ENCODE peak calls at places on chromosomes 2 and 18, in five cellular contexts. One of them, this sample, is unnamed.

GRCh38 chr2:39375917-39376316 is 61.2 kb downstream of the MAP4K3 start:
- DNase-seq in stromal cell of bone marrow: no peak
- DNase-seq in NCI-H1417: no peak
- DNase-seq in activated gamma-delta T cell treated with Interleukin-2 at 50 U/mL for 16 hours: no peak
- DNase-seq in activated CD4-positive, CD25-positive, alpha-beta regulatory T cell treated with anti-CD3 and anti-CD28 coated beads, Interleukin-2, amount 50 U/mL, for 72 hours: no peak
- DNase-seq in this sample: no peak

GRCh38 chr2:88090446-88091283 is 23.0 kb downstream of the SMYD1 start:
- DNase-seq in NCI-H1417: no peak
- DNase-seq in activated gamma-delta T cell treated with Interleukin-2 at 50 U/mL for 16 hours: no peak
- DNase-seq in activated CD4-positive, CD25-positive, alpha-beta regulatory T cell treated with anti-CD3 and anti-CD28 coated beads, Interleukin-2, amount 50 U/mL, for 72 hours: no peak
- DNase-seq in stromal cell of bone marrow: no peak
- DNase-seq in this sample: no peak

GRCh38 chr2:201972621-201973255 is 60.9 kb upstream of the FZD7 start:
- DNase-seq in NCI-H1417: no peak
- DNase-seq in activated CD4-positive, CD25-positive, alpha-beta regulatory T cell treated with anti-CD3 and anti-CD28 coated beads, Interleukin-2, amount 50 U/mL, for 72 hours: no peak
- DNase-seq in stromal cell of bone marrow: no peak
- DNase-seq in activated gamma-delta T cell treated with Interleukin-2 at 50 U/mL for 16 hours: no peak
- DNase-seq in this sample: no peak

GRCh38 chr2:95275151-95275515 is 884 bp downstream of the PROM2 start:
- DNase-seq in stromal cell of bone marrow: no peak
- DNase-seq in NCI-H1417: no peak
- DNase-seq in activated CD4-positive, CD25-positive, alpha-beta regulatory T cell treated with anti-CD3 and anti-CD28 coated beads, Interleukin-2, amount 50 U/mL, for 72 hours: peak
- DNase-seq in activated gamma-delta T cell treated with Interleukin-2 at 50 U/mL for 16 hours: peak
- DNase-seq in this sample: peak

GRCh38 chr2:203804766-203805484 is 62.6 kb upstream of the CTLA4 start:
- DNase-seq in activated gamma-delta T cell treated with Interleukin-2 at 50 U/mL for 16 hours: no peak
- DNase-seq in stromal cell of bone marrow: no peak
- DNase-seq in NCI-H1417: no peak
- DNase-seq in activated CD4-positive, CD25-positive, alpha-beta regulatory T cell treated with anti-CD3 and anti-CD28 coated beads, Interleukin-2, amount 50 U/mL, for 72 hours: no peak
- DNase-seq in this sample: no peak

GRCh38 chr2:163266772-163267171 is 428.2 kb upstream of the KCNH7 start:
- DNase-seq in activated CD4-positive, CD25-positive, alpha-beta regulatory T cell treated with anti-CD3 and anti-CD28 coated beads, Interleukin-2, amount 50 U/mL, for 72 hours: no peak
- DNase-seq in activated gamma-delta T cell treated with Interleukin-2 at 50 U/mL for 16 hours: no peak
- DNase-seq in NCI-H1417: no peak
- DNase-seq in stromal cell of bone marrow: peak
- DNase-seq in this sample: no peak

GRCh38 chr2:140905078-140905781 is 1225.6 kb downstream of the LRP1B start:
- DNase-seq in activated gamma-delta T cell treated with Interleukin-2 at 50 U/mL for 16 hours: no peak
- DNase-seq in activated CD4-positive, CD25-positive, alpha-beta regulatory T cell treated with anti-CD3 and anti-CD28 coated beads, Interleukin-2, amount 50 U/mL, for 72 hours: no peak
- DNase-seq in NCI-H1417: no peak
- DNase-seq in stromal cell of bone marrow: no peak
- DNase-seq in this sample: no peak

GRCh38 chr2:7930800-7931635 is 750.8 kb upstream of the ID2 start:
- DNase-seq in stromal cell of bone marrow: peak
- DNase-seq in activated CD4-positive, CD25-positive, alpha-beta regulatory T cell treated with anti-CD3 and anti-CD28 coated beads, Interleukin-2, amount 50 U/mL, for 72 hours: no peak
- DNase-seq in activated gamma-delta T cell treated with Interleukin-2 at 50 U/mL for 16 hours: no peak
- DNase-seq in NCI-H1417: no peak
- DNase-seq in this sample: no peak

GRCh38 chr2:88554189-88554588 is 73.1 kb downstream of the EIF2AK3 start:
- DNase-seq in activated CD4-positive, CD25-positive, alpha-beta regulatory T cell treated with anti-CD3 and anti-CD28 coated beads, Interleukin-2, amount 50 U/mL, for 72 hours: no peak
- DNase-seq in NCI-H1417: peak
- DNase-seq in stromal cell of bone marrow: no peak
- DNase-seq in activated gamma-delta T cell treated with Interleukin-2 at 50 U/mL for 16 hours: no peak
- DNase-seq in this sample: no peak

GRCh38 chr2:3111267-3111666 is 266.4 kb downstream of the EIPR1 start:
- DNase-seq in activated CD4-positive, CD25-positive, alpha-beta regulatory T cell treated with anti-CD3 and anti-CD28 coated beads, Interleukin-2, amount 50 U/mL, for 72 hours: no peak
- DNase-seq in stromal cell of bone marrow: no peak
- DNase-seq in NCI-H1417: no peak
- DNase-seq in activated gamma-delta T cell treated with Interleukin-2 at 50 U/mL for 16 hours: no peak
- DNase-seq in this sample: no peak

GRCh38 chr2:2328847-2329246 is 2.2 kb downstream of the MYT1L start:
- DNase-seq in activated gamma-delta T cell treated with Interleukin-2 at 50 U/mL for 16 hours: no peak
- DNase-seq in stromal cell of bone marrow: no peak
- DNase-seq in NCI-H1417: peak
- DNase-seq in activated CD4-positive, CD25-positive, alpha-beta regulatory T cell treated with anti-CD3 and anti-CD28 coated beads, Interleukin-2, amount 50 U/mL, for 72 hours: no peak
- DNase-seq in this sample: no peak

GRCh38 chr18:56083097-56083865 is 495.3 kb upstream of the TCF4 start:
- DNase-seq in activated CD4-positive, CD25-positive, alpha-beta regulatory T cell treated with anti-CD3 and anti-CD28 coated beads, Interleukin-2, amount 50 U/mL, for 72 hours: no peak
- DNase-seq in stromal cell of bone marrow: no peak
- DNase-seq in NCI-H1417: no peak
- DNase-seq in activated gamma-delta T cell treated with Interleukin-2 at 50 U/mL for 16 hours: no peak
- DNase-seq in this sample: no peak

GRCh38 chr2:71614976-71615768 is 161.8 kb downstream of the DYSF start:
- DNase-seq in stromal cell of bone marrow: peak
- DNase-seq in activated CD4-positive, CD25-positive, alpha-beta regulatory T cell treated with anti-CD3 and anti-CD28 coated beads, Interleukin-2, amount 50 U/mL, for 72 hours: peak
- DNase-seq in activated gamma-delta T cell treated with Interleukin-2 at 50 U/mL for 16 hours: no peak
- DNase-seq in NCI-H1417: no peak
- DNase-seq in this sample: no peak

GRCh38 chr2:231924889-231925275 is 1.3 kb downstream of the NPPC start:
- DNase-seq in NCI-H1417: no peak
- DNase-seq in activated gamma-delta T cell treated with Interleukin-2 at 50 U/mL for 16 hours: no peak
- DNase-seq in stromal cell of bone marrow: no peak
- DNase-seq in activated CD4-positive, CD25-positive, alpha-beta regulatory T cell treated with anti-CD3 and anti-CD28 coated beads, Interleukin-2, amount 50 U/mL, for 72 hours: no peak
- DNase-seq in this sample: no peak

GRCh38 chr2:10410001-10410671 is 38.0 kb downstream of the ODC1 start:
- DNase-seq in NCI-H1417: no peak
- DNase-seq in activated gamma-delta T cell treated with Interleukin-2 at 50 U/mL for 16 hours: no peak
- DNase-seq in activated CD4-positive, CD25-positive, alpha-beta regulatory T cell treated with anti-CD3 and anti-CD28 coated beads, Interleukin-2, amount 50 U/mL, for 72 hours: no peak
- DNase-seq in stromal cell of bone marrow: no peak
- DNase-seq in this sample: no peak